ENCODE peak calls at places on chromosomes 3 and 15, in four cellular contexts. Y is Calu3, X is HT-29, M is fibroblast of lung. S is an unnamed sample.

GRCh38 chr3:44862221-44862637 is 517 bp downstream of the TMEM42 start:
- DNase-seq in Y (peak), X (peak), M (peak), S (no peak)

GRCh38 chr3:14913071-14913925 is 34.1 kb upstream of the NR2C2 start:
- DNase-seq in Y (no peak), X (no peak), M (no peak), S (no peak)

GRCh38 chr3:47016934-47017435 is 37.5 kb downstream of the NBEAL2 start:
- DNase-seq in Y (no peak), X (no peak), M (peak), S (peak)

GRCh38 chr3:88230638-88231037 is 80.9 kb downstream of the C3orf38 start:
- DNase-seq in Y (no peak), X (no peak), M (no peak), S (no peak)

GRCh38 chr3:179771797-179772196 is 119.0 kb downstream of the USP13 start:
- DNase-seq in Y (no peak), X (peak), M (no peak), S (peak)

GRCh38 chr15:82621970-82622369 is 25.2 kb downstream of the CPEB1 start:
- DNase-seq in Y (no peak), X (peak), M (no peak), S (no peak)

GRCh38 chr3:20773320-20773984 is 587.4 kb upstream of the SGO1 start:
- DNase-seq in Y (no peak), X (no peak), M (no peak), S (no peak)

GRCh38 chr15:77009176-77009575 is 14.2 kb downstream of the PSTPIP1 start:
- DNase-seq in Y (no peak), X (no peak), M (no peak), S (no peak)

GRCh38 chr3:101567528-101568317 is 6.1 kb downstream of the TRMT10C start:
- DNase-seq in Y (no peak), X (no peak), M (peak), S (no peak)

S was measured in Jurkat, Clone E6-1.